ENCODE peak calls at places on chromosomes 7 and 10, in six cellular contexts. J, W, Q, P, H and G are unnamed samples.

GRCh38 chr7:14095233-14095950 is 105.9 kb upstream of the ETV1 start:
- DNase-seq in J (no peak), W (no peak), Q (no peak), P (peak), H (no peak), G (no peak)

GRCh38 chr7:80815733-80816132 is 103.1 kb downstream of the SEMA3C start:
- DNase-seq in J (no peak), W (no peak), Q (no peak), P (no peak), H (peak), G (no peak)

GRCh38 chr10:100433253-100434240 is 29.3 kb upstream of the WNT8B start:
- DNase-seq in J (peak), W (peak), Q (peak), P (peak), H (peak), G (peak)

GRCh38 chr7:49295136-49295535 is 370.8 kb downstream of the CDC14C start:
- DNase-seq in J (peak), W (no peak), Q (peak), P (no peak), H (no peak), G (no peak)

GRCh38 chr10:123517901-123518300 is 148.3 kb upstream of the GPR26 start:
- DNase-seq in J (no peak), W (no peak), Q (no peak), P (no peak), H (no peak), G (no peak)

GRCh38 chr7:152857272-152857671 is 97.7 kb downstream of the ACTR3B start:
- DNase-seq in J (no peak), W (no peak), Q (no peak), P (no peak), H (no peak), G (no peak)

GRCh38 chr7:82534687-82535086 is 91.1 kb upstream of the CACNA2D1 start:
- DNase-seq in J (no peak), W (no peak), Q (peak), P (peak), H (peak), G (no peak)

GRCh38 chr7:70696139-70696782 is 435.7 kb upstream of the GALNT17 start:
- DNase-seq in J (no peak), W (no peak), Q (peak), P (no peak), H (peak), G (no peak)

GRCh38 chr10:45424668-45425404 is 50.8 kb downstream of the ALOX5 start:
- DNase-seq in J (no peak), W (no peak), Q (no peak), P (no peak), H (no peak), G (no peak)

GRCh38 chr7:66255533-66256100 is 50.5 kb downstream of the TPST1 start:
- DNase-seq in J (peak), W (no peak), Q (peak), P (no peak), H (peak), G (no peak)

GRCh38 chr7:6160191-6160623 is 112.2 kb downstream of the CYTH3 start:
- DNase-seq in J (peak), W (peak), Q (peak), P (no peak), H (peak), G (peak)

GRCh38 chr7:151410405-151411390 is 860 bp upstream of the WDR86 start:
- DNase-seq in J (no peak), W (no peak), Q (peak), P (no peak), H (peak), G (peak)

DNA sequence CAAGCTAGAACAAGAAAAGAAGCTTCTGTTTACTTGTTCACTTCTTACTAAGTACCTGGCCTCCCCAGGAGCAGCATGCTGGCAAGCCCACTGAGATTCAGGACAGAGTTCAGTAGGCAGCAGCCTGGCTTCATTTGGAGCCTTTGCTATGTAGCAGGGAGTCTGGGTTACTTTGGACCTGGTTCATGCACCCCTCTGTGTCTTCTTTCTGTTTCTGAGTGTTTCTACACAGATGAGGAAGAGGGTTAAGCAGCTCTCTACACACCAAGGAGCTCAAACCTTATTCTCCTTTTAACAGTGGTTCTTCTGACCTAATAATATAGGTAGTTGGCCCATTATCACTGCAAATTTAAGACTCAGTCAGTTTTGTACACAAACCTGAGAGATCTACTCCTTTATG is 152.9 kb downstream of the ARID5B start:
- DNase-seq in J (no peak), W (no peak), Q (peak), P (no peak), H (no peak), G (no peak)
- H3K4me3 ChIP-seq in J (no peak), W (peak), Q (no peak), P (no peak), H (peak), G (peak)

DNA sequence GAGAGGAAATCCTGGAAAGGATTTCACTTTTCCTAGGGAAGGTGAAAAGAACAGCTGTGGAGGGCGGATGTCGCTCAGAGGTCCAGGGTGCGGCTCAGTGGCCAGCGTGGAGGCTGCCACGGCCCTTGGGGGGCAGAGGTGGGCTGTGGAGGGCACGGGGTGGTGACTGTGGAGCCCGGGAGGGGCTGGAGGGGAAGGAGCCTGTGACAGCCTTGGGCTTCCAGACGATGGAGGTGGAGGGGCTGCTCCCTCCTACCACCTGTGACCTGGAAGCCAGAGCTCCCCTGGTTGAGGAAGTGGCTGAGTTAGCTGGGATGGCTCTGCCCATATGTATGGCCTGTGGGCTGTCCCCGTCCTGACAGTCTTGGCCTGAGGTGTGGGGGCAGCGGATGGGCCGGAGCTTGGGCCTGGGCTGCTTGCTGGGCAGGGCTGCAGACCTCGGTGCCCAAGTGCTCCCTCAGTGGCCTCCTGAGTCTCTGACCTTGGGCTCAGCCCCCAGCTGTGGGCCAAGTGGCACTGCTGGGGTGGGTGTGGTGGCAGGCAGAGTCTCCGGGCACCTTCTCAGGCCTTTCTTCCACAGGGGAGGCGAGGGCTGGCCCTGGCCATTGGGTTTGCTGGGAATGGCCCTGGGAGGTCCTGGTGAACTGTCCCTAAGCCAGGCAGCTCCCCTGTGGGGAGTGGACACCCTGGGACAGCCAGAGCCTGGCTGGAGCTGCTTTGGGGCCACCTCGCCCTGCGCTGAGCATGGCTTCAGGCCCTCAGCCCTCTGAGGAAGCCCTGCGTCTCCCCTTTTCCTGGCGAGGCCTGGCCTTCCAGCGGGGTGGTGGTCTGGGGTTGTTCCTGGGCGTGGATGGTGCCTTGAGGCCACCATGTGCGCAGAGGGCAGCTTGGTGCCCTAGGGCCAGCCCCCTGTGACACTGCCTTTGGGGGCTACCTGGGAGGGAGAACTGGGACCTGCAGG is 3.9 kb downstream of the BRI3 start:
- DNase-seq in J (no peak), W (no peak), Q (no peak), P (no peak), H (no peak), G (no peak)
- H3K4me3 ChIP-seq in J (no peak), W (peak), Q (peak), P (peak), H (peak), G (no peak)

GRCh38 chr7:16916111-16916639 is 34.4 kb upstream of the AGR3 start:
- DNase-seq in J (peak), W (peak), Q (peak), P (no peak), H (peak), G (no peak)
- H3K4me3 ChIP-seq in J (no peak), W (no peak), Q (no peak), P (no peak), H (no peak), G (no peak)

GRCh38 chr7:100602889-100603696 is 930 bp downstream of the PCOLCE start:
- DNase-seq in J (no peak), W (peak), Q (peak), P (no peak), H (peak), G (peak)
- H3K4me3 ChIP-seq in J (no peak), W (peak), Q (peak), P (no peak), H (peak), G (peak)

GRCh38 chr7:33191326-33191725 is 62.0 kb downstream of the BBS9 start:
- DNase-seq in J (no peak), W (no peak), Q (no peak), P (no peak), H (no peak), G (no peak)

GRCh38 chr7:33186187-33186586 is 56.8 kb downstream of the BBS9 start:
- DNase-seq in J (no peak), W (no peak), Q (peak), P (no peak), H (peak), G (no peak)

GRCh38 chr7:33183504-33183903 is 54.1 kb downstream of the BBS9 start:
- DNase-seq in J (no peak), W (peak), Q (peak), P (no peak), H (peak), G (no peak)

GRCh38 chr7:33190688-33191304 is 61.4 kb downstream of the BBS9 start:
- DNase-seq in J (no peak), W (no peak), Q (no peak), P (no peak), H (no peak), G (no peak)

DNA sequence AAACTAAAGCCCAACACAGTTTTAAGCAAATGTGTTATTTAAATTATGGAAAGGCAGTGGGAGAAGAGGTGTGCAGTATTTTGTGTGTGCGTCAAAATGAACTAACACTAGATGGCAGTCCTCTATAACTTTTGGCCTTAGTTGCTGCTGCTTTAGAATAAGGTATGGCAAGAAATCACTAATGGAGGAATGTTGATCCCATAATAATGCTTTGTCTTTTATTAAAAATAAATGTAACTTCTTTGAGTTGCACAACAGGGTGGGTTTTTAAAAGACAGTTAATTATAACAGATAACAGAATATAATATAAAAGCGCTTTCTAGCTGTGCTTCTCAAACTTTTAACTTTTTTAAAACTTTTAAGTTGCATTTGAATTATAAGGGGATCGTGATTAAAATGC is 56.4 kb downstream of the BBS9 start:
- DNase-seq in J (peak), W (peak), Q (peak), P (no peak), H (peak), G (no peak)
- H3K4me3 ChIP-seq in J (no peak), W (no peak), Q (no peak), P (no peak), H (no peak), G (no peak)

DNA sequence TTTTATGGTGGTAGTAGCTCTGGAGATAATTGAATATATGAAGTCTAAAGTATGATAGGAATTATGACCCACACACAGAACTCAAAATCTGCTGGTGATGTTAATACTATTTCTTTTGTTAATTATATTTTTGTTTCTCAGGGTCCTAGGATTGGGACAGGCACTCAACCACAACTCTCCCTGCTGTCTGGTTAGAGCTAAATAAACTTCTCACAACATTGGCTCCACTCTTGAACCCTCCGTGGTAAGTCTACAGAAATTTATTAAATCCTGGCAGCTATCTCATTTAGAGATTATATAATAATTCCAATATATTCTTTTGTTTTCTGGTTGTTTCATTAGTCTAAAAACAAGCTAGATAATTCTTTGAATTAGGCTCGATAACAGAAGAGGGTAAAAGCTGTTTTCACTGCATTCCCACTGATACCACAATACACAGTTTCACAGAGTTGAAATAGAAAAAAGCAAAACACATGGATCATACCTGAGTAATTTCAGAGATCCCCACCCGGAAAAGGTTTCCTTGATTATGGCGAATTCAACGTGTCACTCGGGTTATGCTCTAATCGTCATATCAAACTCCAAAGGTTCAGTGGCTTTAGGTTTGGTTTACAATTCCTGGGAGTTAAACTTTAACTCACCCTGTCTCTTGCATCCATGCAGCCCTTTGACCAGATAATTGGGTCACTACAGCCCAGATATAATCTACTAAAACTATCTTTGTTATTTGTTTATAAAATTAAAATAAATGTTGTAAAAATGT is at the start of gene A1CF:
- DNase-seq in J (no peak), W (no peak), Q (no peak), P (no peak), H (no peak), G (no peak)
- H3K4me3 ChIP-seq in J (no peak), W (no peak), Q (no peak), P (no peak), H (no peak), G (no peak)

GRCh38 chr7:16813232-16813616 is 8.4 kb upstream of the AGR2 start:
- DNase-seq in J (peak), W (no peak), Q (no peak), P (no peak), H (no peak), G (no peak)
- H3K4me3 ChIP-seq in J (no peak), W (no peak), Q (no peak), P (no peak), H (no peak), G (no peak)

GRCh38 chr7:64521409-64521984 is 41.4 kb downstream of the ZNF680 start:
- DNase-seq in J (no peak), W (no peak), Q (no peak), P (no peak), H (no peak), G (no peak)
- H3K4me3 ChIP-seq in J (no peak), W (no peak), Q (no peak), P (no peak), H (peak), G (no peak)

GRCh38 chr7:101690061-101690460 is 61.0 kb upstream of the MYL10 start:
- DNase-seq in J (no peak), W (no peak), Q (peak), P (no peak), H (peak), G (no peak)

GRCh38 chr7:101687791-101688182 is 58.7 kb upstream of the MYL10 start:
- DNase-seq in J (no peak), W (no peak), Q (no peak), P (no peak), H (no peak), G (no peak)

GRCh38 chr7:101687081-101687480 is 58.0 kb upstream of the MYL10 start:
- DNase-seq in J (no peak), W (no peak), Q (no peak), P (no peak), H (no peak), G (no peak)

GRCh38 chr7:101688995-101689907 is 60.2 kb upstream of the MYL10 start:
- DNase-seq in J (no peak), W (no peak), Q (no peak), P (no peak), H (no peak), G (no peak)

GRCh38 chr7:101688183-101688831 is 59.2 kb upstream of the MYL10 start:
- DNase-seq in J (peak), W (no peak), Q (peak), P (peak), H (peak), G (peak)
- H3K4me3 ChIP-seq in J (peak), W (no peak), Q (peak), P (no peak), H (no peak), G (peak)

GRCh38 chr7:1667566-1668485 is 2.3 kb upstream of the ELFN1 start:
- DNase-seq in J (peak), W (no peak), Q (no peak), P (no peak), H (peak), G (peak)
- H3K4me3 ChIP-seq in J (no peak), W (peak), Q (peak), P (peak), H (peak), G (peak)